ENCODE peak calls at places on chromosomes 3 and 15, in ten cellular contexts. S, N, G, U, O, H, D, R, T and L are unnamed samples.

GRCh38 chr3:144643778-144644191 is 672.2 kb downstream of the DIPK2A start:
- DNase-seq in O (no peak), G (peak; percentile 72), R (no peak), H (peak; percentile 76), N (peak; percentile 4), U (peak; percentile 39), S (no peak), D (peak; percentile 56), T (no peak), L (no peak)

GRCh38 chr15:82680200-82681102 is 29.2 kb downstream of the AP3B2 start:
- DNase-seq in T (peak; percentile 80), H (no peak), G (no peak), N (no peak), S (peak; percentile 34), O (no peak), D (no peak), U (peak; percentile 93), R (no peak), L (no peak)

GRCh38 chr15:61528590-61528929 is 299.5 kb upstream of the RORA start:
- DNase-seq in O (no peak), N (no peak), R (no peak), T (no peak), S (no peak), U (no peak), H (peak; percentile 24), D (no peak), G (no peak), L (no peak)

GRCh38 chr15:97745481-97746071 is 214.9 kb upstream of the ARRDC4 start:
- DNase-seq in D (peak; percentile 6), H (peak; percentile 18), R (no peak), U (no peak), G (no peak), S (no peak), N (peak; percentile 1), T (peak; percentile 5), O (no peak), L (no peak)

GRCh38 chr3:71645140-71645539 is 61.6 kb upstream of the FOXP1 start:
- DNase-seq in G (no peak), H (no peak), R (no peak), N (no peak), S (no peak), O (no peak), T (no peak), U (no peak), D (no peak), L (no peak)

GRCh38 chr3:108130247-108130646 is 39.4 kb upstream of the CD47 start:
- DNase-seq in U (no peak), G (no peak), S (no peak), N (no peak), D (no peak), O (no peak), R (no peak), H (no peak), T (no peak), L (no peak)

GRCh38 chr3:47491777-47492176 is 16.0 kb upstream of the SCAP start:
- DNase-seq in R (no peak), N (no peak), U (no peak), G (no peak), O (no peak), S (no peak), H (no peak), D (no peak), T (no peak), L (no peak)

GRCh38 chr3:108598375-108598774 is 8.9 kb downstream of the DZIP3 start:
- DNase-seq in N (no peak), S (no peak), D (no peak), H (no peak), G (no peak), U (no peak), T (no peak), R (no peak), O (no peak), L (no peak)

GRCh38 chr3:48402281-48402732 is 27.6 kb downstream of the PLXNB1 start:
- DNase-seq in T (no peak), U (peak; percentile 95), N (peak; percentile 89), S (peak; percentile 91), G (peak; percentile 89), R (peak; percentile 88), O (no peak), D (peak; percentile 94), H (peak; percentile 92), L (peak; percentile 99)

GRCh38 chr15:35748105-35748504 is 202.1 kb upstream of the DPH6 start:
- DNase-seq in S (no peak), N (no peak), R (no peak), H (no peak), U (no peak), G (no peak), D (no peak), O (no peak), T (no peak), L (no peak)

GRCh38 chr15:72248514-72248913 is 17.5 kb upstream of the PKM start:
- DNase-seq in D (no peak), G (no peak), N (no peak), R (no peak), S (no peak), T (no peak), H (no peak), U (no peak), O (no peak), L (no peak)

GRCh38 chr3:127408022-127408683 is 120.3 kb upstream of the PRR20G start:
- DNase-seq in T (no peak), N (no peak), S (no peak), R (no peak), O (no peak), D (no peak), G (no peak), H (no peak), U (no peak), L (no peak)

GRCh38 chr3:100360757-100361496 is 26.4 kb downstream of the NIT2 start:
- DNase-seq in N (no peak), O (no peak), G (no peak), H (no peak), D (no peak), R (no peak), S (no peak), T (no peak), U (no peak), L (no peak)

GRCh38 chr3:188780188-188781147 is 391.3 kb upstream of the TPRG1 start:
- DNase-seq in R (peak; percentile 35), T (no peak), S (peak; percentile 29), H (peak; percentile 92), O (no peak), N (peak; percentile 26), G (no peak), D (peak; percentile 81), U (no peak), L (peak; percentile 72)

GRCh38 chr3:157064402-157064801 is 95.5 kb downstream of the CCNL1 start:
- DNase-seq in G (no peak), N (no peak), T (no peak), R (no peak), S (no peak), O (no peak), D (no peak), H (no peak), U (no peak), L (peak; percentile 65)

GRCh38 chr15:66498501-66499386 is 1.2 kb upstream of the SNAPC5 start:
- DNase-seq in H (peak; percentile 59), T (peak; percentile 66), U (no peak), D (peak; percentile 70), S (no peak), O (no peak), N (peak; percentile 66), R (no peak), G (no peak), L (no peak)
- H3K36me3 ChIP-seq in H (peaks cover 63% of the 10 kb centered on the region), T (peaks cover 71% of the 10 kb centered on the region), U (peaks cover 31% of the 10 kb centered on the region), D (peaks cover 19% of the 10 kb centered on the region), S (peaks cover 85% of the 10 kb centered on the region), O (peaks cover 50% of the 10 kb centered on the region), N (peaks cover 52% of the 10 kb centered on the region), R (no peaks in the 10 kb centered on the region), G (peaks cover 64% of the 10 kb centered on the region), L (peaks cover 73% of the 10 kb centered on the region)

DNA sequence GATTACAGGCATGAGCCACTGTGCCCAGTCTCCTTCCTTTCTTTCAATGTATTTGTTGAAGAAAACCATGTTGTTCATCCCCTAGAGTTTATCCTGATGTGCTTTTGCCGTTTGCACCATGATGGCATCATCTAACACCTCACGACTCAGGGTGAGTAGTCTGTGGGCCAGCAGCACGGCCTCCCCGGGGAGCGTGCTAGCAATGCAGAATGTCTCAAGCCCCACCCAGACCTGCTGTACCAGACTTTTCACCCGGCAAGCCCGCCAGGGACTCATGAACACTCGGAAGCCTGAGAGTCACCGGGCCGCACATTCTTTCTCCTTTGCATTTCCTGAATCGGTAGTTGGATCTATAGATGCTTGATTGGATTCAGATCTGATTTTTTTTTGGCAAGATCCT is 64.6 kb downstream of the RPN1 start:
- DNase-seq in G (no peak), S (no peak), T (no peak), O (no peak), R (no peak), D (peak; percentile 17), H (no peak), U (no peak), N (no peak), L (no peak)
- H3K36me3 ChIP-seq in G (no peaks in the 10 kb centered on the region), S (no peaks in the 10 kb centered on the region), T (no peaks in the 10 kb centered on the region), O (no peaks in the 10 kb centered on the region), R (no peaks in the 10 kb centered on the region), D (no peaks in the 10 kb centered on the region), H (no peaks in the 10 kb centered on the region), U (no peaks in the 10 kb centered on the region), N (no peaks in the 10 kb centered on the region), L (no peaks in the 10 kb centered on the region)

GRCh38 chr3:51700403-51700802 is 6.5 kb upstream of the GRM2 start:
- DNase-seq in O (no peak), H (no peak), N (no peak), G (no peak), S (no peak), T (no peak), D (no peak), R (no peak), U (no peak), L (no peak)
- H3K36me3 ChIP-seq in O (peaks cover 2% of the 10 kb centered on the region), H (peaks cover 11% of the 10 kb centered on the region), N (peaks cover 58% of the 10 kb centered on the region), G (peaks cover 10% of the 10 kb centered on the region), S (peaks cover 80% of the 10 kb centered on the region), T (peaks cover 83% of the 10 kb centered on the region), D (peaks cover 5% of the 10 kb centered on the region), R (no peaks in the 10 kb centered on the region), U (peaks cover 29% of the 10 kb centered on the region), L (peaks cover 15% of the 10 kb centered on the region)

GRCh38 chr15:43433160-43433559 is 59.8 kb downstream of the TP53BP1 start:
- DNase-seq in R (no peak), T (no peak), U (no peak), N (no peak), O (no peak), S (no peak), G (no peak), H (peak; percentile 25), D (no peak), L (no peak)

GRCh38 chr15:43439268-43439667 is 53.7 kb downstream of the TP53BP1 start:
- DNase-seq in H (no peak), N (no peak), R (no peak), D (no peak), U (no peak), G (no peak), T (no peak), S (no peak), O (no peak), L (no peak)

GRCh38 chr15:43433661-43434303 is 59.2 kb downstream of the TP53BP1 start:
- DNase-seq in T (no peak), O (no peak), D (no peak), N (no peak), U (no peak), S (no peak), R (no peak), G (no peak), H (no peak), L (no peak)

GRCh38 chr15:43434436-43434835 is 58.5 kb downstream of the TP53BP1 start:
- DNase-seq in G (no peak), H (no peak), O (no peak), S (no peak), R (no peak), U (no peak), T (no peak), D (no peak), N (no peak), L (no peak)

GRCh38 chr15:43436395-43436794 is 56.6 kb downstream of the TP53BP1 start:
- DNase-seq in G (no peak), D (no peak), T (no peak), R (no peak), S (no peak), U (no peak), N (no peak), H (no peak), O (no peak), L (no peak)
- H3K36me3 ChIP-seq in G (peaks cover 11% of the 10 kb centered on the region), D (no peaks in the 10 kb centered on the region), T (peaks cover 19% of the 10 kb centered on the region), R (no peaks in the 10 kb centered on the region), S (peaks cover 62% of the 10 kb centered on the region), U (peaks cover 15% of the 10 kb centered on the region), N (peaks cover 65% of the 10 kb centered on the region), H (peaks cover 53% of the 10 kb centered on the region), O (peaks cover 18% of the 10 kb centered on the region), L (peaks cover 15% of the 10 kb centered on the region)